ENCODE peak calls at places on chromosomes 3 and 15, in ten cellular contexts. One of them, this sample, is unnamed.
A peak's percentile ranks its signal among the peaks of the same experiment; 100 is the strongest.

GRCh38 chr3:95905182-95905581 is 909.2 kb upstream of the EPHA6 start:
- DNase-seq in mucosa of descending colon: no peak
- DNase-seq in psoas muscle: no peak
- DNase-seq in mammary epithelial cell: no peak
- DNase-seq in PC-9: no peak
- DNase-seq in Caco-2: no peak
- DNase-seq in HCT116: no peak
- DNase-seq in stomach: no peak
- DNase-seq in PC-3: peak; percentile 23
- DNase-seq in testis: no peak
- DNase-seq in this sample: no peak

GRCh38 chr3:42653560-42654330 is at the start of gene ZBTB47:
- DNase-seq in mucosa of descending colon: peak; percentile 65
- DNase-seq in psoas muscle: peak; percentile 79
- DNase-seq in mammary epithelial cell: peak; percentile 16
- DNase-seq in PC-9: no peak
- DNase-seq in Caco-2: no peak
- DNase-seq in HCT116: no peak
- DNase-seq in stomach: peak; percentile 61
- DNase-seq in PC-3: peak; percentile 44
- DNase-seq in testis: no peak
- DNase-seq in this sample: no peak

GRCh38 chr3:25292604-25293003 is 135.5 kb upstream of the RARB start:
- DNase-seq in mucosa of descending colon: no peak
- DNase-seq in psoas muscle: no peak
- DNase-seq in mammary epithelial cell: peak; percentile 77
- DNase-seq in PC-9: no peak
- DNase-seq in Caco-2: no peak
- DNase-seq in HCT116: no peak
- DNase-seq in stomach: no peak
- DNase-seq in PC-3: no peak
- DNase-seq in testis: no peak
- DNase-seq in this sample: no peak

GRCh38 chr15:88888719-88889118 is 6.6 kb downstream of the HAPLN3 start:
- DNase-seq in mucosa of descending colon: no peak
- DNase-seq in psoas muscle: no peak
- DNase-seq in mammary epithelial cell: no peak
- DNase-seq in PC-9: no peak
- DNase-seq in Caco-2: no peak
- DNase-seq in HCT116: no peak
- DNase-seq in stomach: no peak
- DNase-seq in PC-3: no peak
- DNase-seq in testis: no peak
- DNase-seq in this sample: no peak

GRCh38 chr3:27220166-27220565 is 149.0 kb downstream of the NEK10 start:
- DNase-seq in mucosa of descending colon: no peak
- DNase-seq in psoas muscle: no peak
- DNase-seq in mammary epithelial cell: no peak
- DNase-seq in PC-9: no peak
- DNase-seq in Caco-2: no peak
- DNase-seq in HCT116: no peak
- DNase-seq in stomach: no peak
- DNase-seq in PC-3: no peak
- DNase-seq in testis: no peak
- DNase-seq in this sample: no peak

GRCh38 chr3:25437953-25438352 is 9.9 kb downstream of the RARB start:
- DNase-seq in mucosa of descending colon: no peak
- DNase-seq in psoas muscle: no peak
- DNase-seq in mammary epithelial cell: no peak
- DNase-seq in PC-9: no peak
- DNase-seq in Caco-2: no peak
- DNase-seq in HCT116: no peak
- DNase-seq in stomach: no peak
- DNase-seq in PC-3: no peak
- DNase-seq in testis: no peak
- DNase-seq in this sample: no peak

GRCh38 chr15:72117448-72117697 is 577 bp downstream of the MYO9A start:
- DNase-seq in mucosa of descending colon: peak; percentile 85
- DNase-seq in psoas muscle: peak; percentile 86
- DNase-seq in mammary epithelial cell: peak; percentile 84
- DNase-seq in PC-9: peak; percentile 64
- DNase-seq in Caco-2: peak; percentile 88
- DNase-seq in HCT116: peak; percentile 40
- DNase-seq in stomach: peak; percentile 79
- DNase-seq in PC-3: peak; percentile 68
- DNase-seq in testis: peak; percentile 76
- DNase-seq in this sample: peak; percentile 83

GRCh38 chr15:59830143-59830542 is 141.0 kb upstream of the BNIP2 start:
- DNase-seq in mucosa of descending colon: no peak
- DNase-seq in psoas muscle: no peak
- DNase-seq in mammary epithelial cell: no peak
- DNase-seq in PC-9: peak; percentile 37
- DNase-seq in Caco-2: no peak
- DNase-seq in HCT116: no peak
- DNase-seq in stomach: no peak
- DNase-seq in PC-3: no peak
- DNase-seq in testis: no peak
- DNase-seq in this sample: no peak

GRCh38 chr3:122660575-122660974 is 20.1 kb upstream of the PARP14 start:
- DNase-seq in mucosa of descending colon: no peak
- DNase-seq in psoas muscle: no peak
- DNase-seq in mammary epithelial cell: no peak
- DNase-seq in PC-9: no peak
- DNase-seq in Caco-2: no peak
- DNase-seq in HCT116: no peak
- DNase-seq in stomach: no peak
- DNase-seq in PC-3: no peak
- DNase-seq in testis: peak; percentile 37
- DNase-seq in this sample: no peak

GRCh38 chr15:78321786-78322185 is 18.4 kb upstream of the CRABP1 start:
- DNase-seq in mucosa of descending colon: no peak
- DNase-seq in psoas muscle: no peak
- DNase-seq in mammary epithelial cell: no peak
- DNase-seq in PC-9: no peak
- DNase-seq in Caco-2: no peak
- DNase-seq in HCT116: no peak
- DNase-seq in stomach: no peak
- DNase-seq in PC-3: no peak
- DNase-seq in testis: no peak
- DNase-seq in this sample: no peak

GRCh38 chr15:78317145-78317836 is 17.9 kb upstream of the SKIC8 start:
- DNase-seq in mucosa of descending colon: peak; percentile 70
- DNase-seq in psoas muscle: no peak
- DNase-seq in mammary epithelial cell: peak; percentile 26
- DNase-seq in PC-9: no peak
- DNase-seq in Caco-2: peak; percentile 52
- DNase-seq in HCT116: no peak
- DNase-seq in stomach: peak; percentile 33
- DNase-seq in PC-3: peak; percentile 52
- DNase-seq in testis: no peak
- DNase-seq in this sample: no peak

GRCh38 chr15:78321041-78321570 is 19.0 kb upstream of the CRABP1 start:
- DNase-seq in mucosa of descending colon: no peak
- DNase-seq in psoas muscle: no peak
- DNase-seq in mammary epithelial cell: no peak
- DNase-seq in PC-9: no peak
- DNase-seq in Caco-2: no peak
- DNase-seq in HCT116: no peak
- DNase-seq in stomach: no peak
- DNase-seq in PC-3: no peak
- DNase-seq in testis: no peak
- DNase-seq in this sample: no peak

GRCh38 chr15:78320173-78320572 is 20.0 kb upstream of the CRABP1 start:
- DNase-seq in mucosa of descending colon: no peak
- DNase-seq in psoas muscle: no peak
- DNase-seq in mammary epithelial cell: no peak
- DNase-seq in PC-9: no peak
- DNase-seq in Caco-2: no peak
- DNase-seq in HCT116: no peak
- DNase-seq in stomach: no peak
- DNase-seq in PC-3: no peak
- DNase-seq in testis: no peak
- DNase-seq in this sample: no peak

DNA sequence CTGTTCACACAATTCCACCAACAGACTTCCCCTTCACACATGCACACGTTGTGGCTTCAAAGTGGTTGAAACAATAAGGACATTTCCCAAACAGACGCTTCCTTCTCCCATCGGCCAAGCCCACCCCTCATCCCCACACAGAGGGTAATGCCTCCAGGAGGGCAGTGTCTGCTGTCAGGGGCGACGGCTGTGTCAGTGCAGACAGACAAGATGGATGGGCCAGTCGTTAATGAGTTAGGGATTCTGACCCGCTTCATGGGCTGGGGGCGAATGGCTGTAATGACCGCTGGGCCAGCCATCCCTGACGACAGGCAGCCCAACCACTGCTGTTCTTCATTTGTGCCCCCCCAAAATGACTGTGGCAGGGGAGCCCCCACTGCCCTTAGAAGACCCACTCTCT is 20.2 kb upstream of the SKIC8 start:
- DNase-seq in mucosa of descending colon: no peak
- DNase-seq in psoas muscle: no peak
- DNase-seq in mammary epithelial cell: no peak
- DNase-seq in PC-9: no peak
- DNase-seq in Caco-2: no peak
- DNase-seq in HCT116: no peak
- DNase-seq in stomach: no peak
- DNase-seq in PC-3: no peak
- DNase-seq in testis: no peak
- DNase-seq in this sample: no peak
- H3K4me1 ChIP-seq in mucosa of descending colon: peaks cover 14% of the 10 kb centered on the region
- H3K4me1 ChIP-seq in psoas muscle: no peaks in the 10 kb centered on the region
- H3K4me1 ChIP-seq in mammary epithelial cell: no peaks in the 10 kb centered on the region
- H3K4me1 ChIP-seq in PC-9: peaks cover 11% of the 10 kb centered on the region
- H3K4me1 ChIP-seq in Caco-2: no peaks in the 10 kb centered on the region
- H3K4me1 ChIP-seq in HCT116: peaks cover 8% of the 10 kb centered on the region
- H3K4me1 ChIP-seq in stomach: peaks cover 10% of the 10 kb centered on the region
- H3K4me1 ChIP-seq in PC-3: peaks cover 17% of the 10 kb centered on the region
- H3K4me1 ChIP-seq in testis: no peaks in the 10 kb centered on the region
- H3K4me1 ChIP-seq in this sample: no peaks in the 10 kb centered on the region

GRCh38 chr15:28265334-28266019 is 56.5 kb downstream of the HERC2 start:
- DNase-seq in mucosa of descending colon: no peak
- DNase-seq in psoas muscle: no peak
- DNase-seq in mammary epithelial cell: no peak
- DNase-seq in PC-9: no peak
- DNase-seq in Caco-2: no peak
- DNase-seq in HCT116: no peak
- DNase-seq in stomach: no peak
- DNase-seq in PC-3: no peak
- DNase-seq in testis: no peak
- DNase-seq in this sample: no peak
- H3K36me3 ChIP-seq in mucosa of descending colon: no peaks in the 10 kb centered on the region
- H3K36me3 ChIP-seq in psoas muscle: peaks cover 100% of the 10 kb centered on the region
- H3K36me3 ChIP-seq in mammary epithelial cell: peaks cover 30% of the 10 kb centered on the region
- H3K36me3 ChIP-seq in PC-9: no peaks in the 10 kb centered on the region
- H3K36me3 ChIP-seq in Caco-2: no peaks in the 10 kb centered on the region
- H3K36me3 ChIP-seq in HCT116: peaks cover 28% of the 10 kb centered on the region
- H3K36me3 ChIP-seq in stomach: peaks cover 92% of the 10 kb centered on the region
- H3K36me3 ChIP-seq in PC-3: peaks cover 38% of the 10 kb centered on the region
- H3K36me3 ChIP-seq in testis: no peaks in the 10 kb centered on the region
- H3K36me3 ChIP-seq in this sample: peaks cover 65% of the 10 kb centered on the region

DNA sequence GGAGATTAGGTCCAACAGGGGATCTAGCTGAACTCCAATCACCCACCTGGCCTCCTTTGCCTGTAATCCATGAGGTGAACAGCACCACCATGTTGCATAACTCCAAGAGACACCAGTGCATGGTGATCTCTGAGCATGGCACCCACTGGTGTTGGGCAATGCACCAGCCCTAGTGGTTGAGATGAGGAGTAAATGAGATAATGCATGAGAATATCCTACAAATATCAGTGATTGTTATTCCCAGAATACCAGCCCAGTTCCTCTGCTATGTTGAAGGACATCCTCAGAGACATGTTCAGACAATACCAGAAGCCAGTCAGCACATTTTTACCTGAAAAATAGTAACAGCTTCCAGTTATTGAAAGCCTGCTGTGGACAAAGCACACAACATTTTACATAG is 14.7 kb downstream of the GALNT15 start:
- DNase-seq in mucosa of descending colon: no peak
- DNase-seq in psoas muscle: no peak
- DNase-seq in mammary epithelial cell: no peak
- DNase-seq in PC-9: no peak
- DNase-seq in Caco-2: no peak
- DNase-seq in HCT116: no peak
- DNase-seq in stomach: no peak
- DNase-seq in PC-3: no peak
- DNase-seq in testis: no peak
- DNase-seq in this sample: no peak
- TF ChIP-seq CTCF in mucosa of descending colon: no peak
- TF ChIP-seq CTCF in psoas muscle: no peak
- TF ChIP-seq CTCF in mammary epithelial cell: peak; percentile 14
- TF ChIP-seq CTCF in PC-9: no peak
- TF ChIP-seq CTCF in Caco-2: no peak
- TF ChIP-seq CTCF in HCT116: no peak
- TF ChIP-seq CTCF in stomach: no peak
- TF ChIP-seq CTCF in PC-3: no peak
- TF ChIP-seq CTCF in testis: no peak
- TF ChIP-seq CTCF in this sample: no peak

DNA sequence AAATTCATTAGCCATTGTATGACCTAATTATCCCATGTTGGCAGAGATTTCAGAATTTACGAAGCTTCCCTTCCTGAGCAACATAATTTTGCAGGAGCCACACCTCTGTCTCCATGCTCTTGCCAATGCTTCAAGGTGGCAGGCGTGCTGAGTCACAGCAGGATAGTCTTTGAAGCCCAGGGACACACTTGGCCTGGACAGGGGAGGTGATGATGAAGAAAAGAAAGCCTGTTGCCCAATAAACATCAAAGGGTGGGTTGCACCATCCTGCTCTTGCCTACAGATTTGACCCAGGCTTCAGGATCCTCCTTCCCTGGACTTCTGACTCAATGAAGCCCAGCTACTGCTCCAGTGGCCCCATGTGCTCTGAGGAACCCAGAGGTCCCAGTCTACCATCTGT is 117.1 kb downstream of the MINAR1 start:
- DNase-seq in mucosa of descending colon: no peak
- DNase-seq in psoas muscle: no peak
- DNase-seq in mammary epithelial cell: no peak
- DNase-seq in PC-9: no peak
- DNase-seq in Caco-2: no peak
- DNase-seq in HCT116: peak; percentile 15
- DNase-seq in stomach: no peak
- DNase-seq in PC-3: no peak
- DNase-seq in testis: no peak
- DNase-seq in this sample: no peak
- H3K4me1 ChIP-seq in mucosa of descending colon: no peaks in the 10 kb centered on the region
- H3K4me1 ChIP-seq in psoas muscle: no peaks in the 10 kb centered on the region
- H3K4me1 ChIP-seq in mammary epithelial cell: no peaks in the 10 kb centered on the region
- H3K4me1 ChIP-seq in PC-9: no peaks in the 10 kb centered on the region
- H3K4me1 ChIP-seq in Caco-2: no peaks in the 10 kb centered on the region
- H3K4me1 ChIP-seq in HCT116: peaks cover 9% of the 10 kb centered on the region
- H3K4me1 ChIP-seq in stomach: no peaks in the 10 kb centered on the region
- H3K4me1 ChIP-seq in PC-3: no peaks in the 10 kb centered on the region
- H3K4me1 ChIP-seq in testis: no peaks in the 10 kb centered on the region
- H3K4me1 ChIP-seq in this sample: no peaks in the 10 kb centered on the region

This sample was measured in right atrium auricular region.